ENCODE peak calls at places on chromosomes 12 and 14, in nine cellular contexts. K is stomach, D is foreskin fibroblast, T is WERI-Rb-1, X is fibroblast of lung, N is astrocyte, O is BJ, F is GM12865, E is GM12864. R is an unnamed sample.

GRCh38 chr12:70692681-70693288 is 55.6 kb upstream of the PTPRB start:
- DNase-seq in F (no peak), T (no peak), X (peak), O (no peak), D (peak), E (no peak), K (no peak), N (peak), R (no peak)

GRCh38 chr14:28766505-28767238 is at the start of gene FOXG1:
- DNase-seq in D (peak), E (no peak), K (no peak), F (peak), T (no peak), N (no peak), X (no peak), O (no peak), R (no peak)

GRCh38 chr14:102063092-102063807 is 23.6 kb downstream of the HSP90AA1 start:
- DNase-seq in F (peak), O (peak), K (peak), E (peak), T (peak), N (peak), D (peak), X (peak), R (peak)

GRCh38 chr12:59595557-59596231 is at the start of gene SLC16A7:
- DNase-seq in K (peak), E (peak), N (peak), O (peak), F (peak), X (peak), T (peak), D (peak), R (peak)

GRCh38 chr14:57512221-57512620 is 18.6 kb upstream of the CCDC198 start:
- DNase-seq in F (no peak), X (no peak), O (no peak), N (no peak), D (no peak), E (no peak), K (no peak), T (no peak), R (no peak)

GRCh38 chr12:5031242-5031641 is 12.4 kb upstream of the KCNA5 start:
- DNase-seq in N (no peak), K (no peak), O (no peak), X (no peak), E (no peak), F (no peak), D (no peak), T (no peak), R (no peak)

GRCh38 chr14:56172074-56172473 is 53.9 kb downstream of the PELI2 start:
- DNase-seq in F (no peak), N (no peak), K (no peak), D (no peak), T (no peak), X (no peak), O (no peak), E (no peak), R (no peak)

GRCh38 chr14:53896773-53897172 is 59.9 kb downstream of the BMP4 start:
- DNase-seq in K (no peak), N (no peak), D (peak), F (no peak), T (no peak), X (peak), E (no peak), O (peak), R (peak)

GRCh38 chr14:21039585-21040369 is 2.4 kb upstream of the RNASE7 start:
- DNase-seq in X (peak), T (peak), O (no peak), N (peak), D (peak), K (peak), E (peak), F (peak), R (no peak)

GRCh38 chr12:87441511-87441910 is 587.7 kb downstream of the C12orf50 start:
- DNase-seq in T (no peak), N (no peak), D (no peak), F (no peak), K (no peak), O (no peak), X (no peak), E (no peak), R (no peak)

GRCh38 chr12:47783024-47783755 is 10.2 kb downstream of the SLC48A1 start:
- DNase-seq in N (no peak), T (no peak), O (no peak), F (no peak), K (no peak), E (no peak), X (no peak), D (no peak), R (no peak)

GRCh38 chr14:76904740-76905569 is 78.7 kb downstream of the LRRC74A start:
- DNase-seq in X (peak), F (peak), O (peak), N (peak), K (peak), T (no peak), D (peak), E (peak), R (peak)

GRCh38 chr12:84507914-84508313 is 404.7 kb downstream of the SLC6A15 start:
- DNase-seq in K (no peak), D (peak), F (no peak), T (no peak), E (no peak), N (no peak), X (no peak), O (no peak), R (peak)

GRCh38 chr14:52895000-52895399 is 55.9 kb downstream of the FERMT2 start:
- DNase-seq in D (no peak), O (no peak), K (no peak), N (peak), E (no peak), F (peak), X (peak), T (no peak), R (no peak)

GRCh38 chr12:123034865-123035264 is 54.4 kb downstream of the ARL6IP4 start:
- DNase-seq in E (no peak), N (peak), F (no peak), X (peak), O (no peak), K (no peak), T (no peak), D (peak), R (no peak)

GRCh38 chr14:74965770-74966153 is 10.4 kb upstream of the PGF start:
- DNase-seq in N (peak), O (no peak), K (no peak), D (no peak), F (no peak), E (no peak), T (no peak), X (no peak), R (no peak)

GRCh38 chr12:75623631-75624118 is 112.3 kb upstream of the KRR1 start:
- DNase-seq in E (no peak), N (peak), K (no peak), X (peak), F (no peak), D (peak), O (no peak), T (no peak), R (peak)

GRCh38 chr12:116318738-116319050 is 41.2 kb upstream of the MED13L start:
- DNase-seq in N (no peak), K (peak), X (peak), O (no peak), D (no peak), E (no peak), F (no peak), T (no peak), R (no peak)

GRCh38 chr12:115209230-115209629 is 525.3 kb upstream of the TBX3 start:
- DNase-seq in O (no peak), T (no peak), K (no peak), E (no peak), F (no peak), N (no peak), D (no peak), X (no peak), R (no peak)

GRCh38 chr12:6461401-6462233 is 8.9 kb downstream of the VAMP1 start:
- DNase-seq in N (no peak), F (peak), X (no peak), E (peak), O (no peak), D (no peak), T (no peak), K (peak), R (no peak)

GRCh38 chr14:34053666-34054065 is 102.8 kb upstream of the EGLN3 start:
- DNase-seq in E (no peak), O (no peak), D (no peak), X (peak), N (peak), F (no peak), K (no peak), T (peak), R (peak)

GRCh38 chr12:132459270-132459669 is 30.7 kb upstream of the FBRSL1 start:
- DNase-seq in D (no peak), K (no peak), X (no peak), F (no peak), O (no peak), N (no peak), E (no peak), T (no peak), R (no peak)

GRCh38 chr12:23421556-23421955 is 527.9 kb downstream of the SOX5 start:
- DNase-seq in D (no peak), E (no peak), K (no peak), O (no peak), F (no peak), T (no peak), N (no peak), X (no peak), R (no peak)

GRCh38 chr12:121536929-121537813 is 43.7 kb downstream of the KDM2B start:
- DNase-seq in F (peak), T (peak), E (peak), N (peak), X (peak), K (peak), O (no peak), D (peak), R (no peak)

GRCh38 chr14:72975776-72976175 is 49.5 kb downstream of the DCAF4 start:
- DNase-seq in O (no peak), N (no peak), K (no peak), E (no peak), X (no peak), T (peak), D (no peak), F (peak), R (no peak)
- TF ChIP-seq CTCF in O (peak), N (peak), K (no peak), E (peak), X (no peak), T (peak), D (no peak), F (no peak), R (peak)

GRCh38 chr14:104931771-104932675 is 7.3 kb downstream of the PLD4 start:
- DNase-seq in K (no peak), N (no peak), O (no peak), E (no peak), F (no peak), X (no peak), T (no peak), D (no peak), R (no peak)
- H3K4me3 ChIP-seq in K (peak), N (no peak), O (peak), E (no peak), F (no peak), X (no peak), T (no peak), D (no peak), R (no peak)

GRCh38 chr14:31543969-31544799 is 17.0 kb upstream of the NUBPL start:
- DNase-seq in T (no peak), O (no peak), N (no peak), X (peak), K (no peak), E (no peak), F (peak), D (no peak), R (no peak)
- TF ChIP-seq CTCF in T (peak), O (peak), N (peak), X (peak), K (no peak), E (peak), F (no peak), D (peak), R (peak)

GRCh38 chr12:69007166-69007857 is 74.3 kb upstream of the CPM start:
- DNase-seq in K (peak), F (no peak), X (peak), E (no peak), N (peak), T (no peak), D (peak), O (peak), R (peak)
- H3K4me3 ChIP-seq in K (no peak), F (no peak), X (peak), E (no peak), N (peak), T (no peak), D (peak), O (peak), R (peak)

GRCh38 chr12:31325524-31325875 is 450 bp downstream of the SINHCAF start:
- DNase-seq in N (no peak), K (peak), O (no peak), F (peak), T (peak), E (no peak), X (no peak), D (no peak), R (no peak)

GRCh38 chr12:31323466-31324115 is 2.4 kb downstream of the SINHCAF start:
- DNase-seq in N (no peak), E (no peak), D (no peak), F (peak), O (no peak), X (peak), K (peak), T (peak), R (no peak)

GRCh38 chr12:31324845-31325523 is 966 bp downstream of the SINHCAF start:
- DNase-seq in D (peak), O (no peak), E (no peak), N (peak), T (peak), X (peak), K (peak), F (peak), R (no peak)

GRCh38 chr12:31322651-31323248 is 3.2 kb downstream of the SINHCAF start:
- DNase-seq in E (no peak), N (peak), F (no peak), X (peak), O (no peak), D (no peak), K (no peak), T (no peak), R (peak)

DNA sequence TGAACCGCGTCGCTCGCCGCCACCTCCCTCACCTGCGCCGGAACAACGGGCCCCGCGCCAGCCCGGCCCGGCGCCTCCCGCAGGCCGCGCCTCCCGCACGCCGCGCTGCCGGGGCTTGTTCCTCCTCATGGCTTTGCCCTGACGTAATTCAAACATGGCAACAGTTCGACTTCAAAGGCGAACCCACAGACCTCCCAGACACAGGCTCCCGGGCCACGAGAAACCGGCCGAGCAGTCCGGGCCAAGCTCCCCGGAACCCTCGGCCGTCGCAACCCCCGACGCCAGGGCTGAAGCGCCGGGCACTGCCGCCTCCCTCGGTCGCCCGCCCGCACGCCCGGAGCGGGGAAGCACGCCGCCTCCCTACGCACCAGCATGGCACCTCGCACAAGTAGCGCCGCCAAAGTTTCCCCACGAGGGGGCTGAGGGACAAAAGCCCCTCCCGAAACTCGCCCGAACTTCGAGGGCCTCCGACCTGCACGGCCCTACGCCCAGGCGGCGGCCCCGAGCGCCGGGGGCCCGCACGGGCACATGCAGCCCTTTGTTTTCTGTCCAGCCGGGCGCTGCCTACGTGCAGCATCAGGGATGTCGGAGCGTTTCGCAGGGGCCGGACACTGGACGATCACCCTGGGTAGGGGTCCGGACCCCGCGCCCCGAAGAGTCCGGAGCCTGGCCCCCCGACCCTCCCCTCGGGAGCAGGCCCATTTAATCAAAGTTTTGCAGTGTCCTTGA is 1.7 kb downstream of the SINHCAF start:
- DNase-seq in E (no peak), F (peak), T (peak), D (peak), X (peak), O (no peak), K (peak), N (peak), R (no peak)
- TF ChIP-seq CTCF in E (peak), F (peak), T (peak), D (no peak), X (peak), O (no peak), K (no peak), N (no peak), R (no peak)

DNA sequence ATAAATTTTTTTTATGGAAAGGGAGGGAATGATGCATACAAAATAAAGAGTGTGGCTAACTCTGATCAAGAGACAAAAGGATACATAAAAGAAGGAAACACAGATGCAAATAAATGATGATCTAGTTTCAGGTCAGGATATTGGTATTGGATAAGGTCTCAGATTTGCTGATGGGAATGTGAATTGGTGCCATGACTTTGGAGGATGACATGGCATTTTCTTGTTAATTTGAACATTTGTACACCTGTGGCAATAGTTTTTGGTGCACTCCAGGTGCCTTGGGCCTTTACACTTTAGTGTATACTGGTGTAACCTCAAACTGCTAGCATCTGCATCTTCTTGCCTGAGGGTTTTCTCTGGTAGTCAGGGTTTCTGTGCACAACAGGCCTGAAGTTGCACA is 279.3 kb downstream of the TMEM121 start:
- DNase-seq in T (no peak), E (no peak), F (no peak), D (no peak), N (no peak), K (no peak), O (no peak), X (no peak), R (no peak)
- H3K4me3 ChIP-seq in T (no peak), E (no peak), F (no peak), D (no peak), N (no peak), K (no peak), O (no peak), X (no peak), R (no peak)

DNA sequence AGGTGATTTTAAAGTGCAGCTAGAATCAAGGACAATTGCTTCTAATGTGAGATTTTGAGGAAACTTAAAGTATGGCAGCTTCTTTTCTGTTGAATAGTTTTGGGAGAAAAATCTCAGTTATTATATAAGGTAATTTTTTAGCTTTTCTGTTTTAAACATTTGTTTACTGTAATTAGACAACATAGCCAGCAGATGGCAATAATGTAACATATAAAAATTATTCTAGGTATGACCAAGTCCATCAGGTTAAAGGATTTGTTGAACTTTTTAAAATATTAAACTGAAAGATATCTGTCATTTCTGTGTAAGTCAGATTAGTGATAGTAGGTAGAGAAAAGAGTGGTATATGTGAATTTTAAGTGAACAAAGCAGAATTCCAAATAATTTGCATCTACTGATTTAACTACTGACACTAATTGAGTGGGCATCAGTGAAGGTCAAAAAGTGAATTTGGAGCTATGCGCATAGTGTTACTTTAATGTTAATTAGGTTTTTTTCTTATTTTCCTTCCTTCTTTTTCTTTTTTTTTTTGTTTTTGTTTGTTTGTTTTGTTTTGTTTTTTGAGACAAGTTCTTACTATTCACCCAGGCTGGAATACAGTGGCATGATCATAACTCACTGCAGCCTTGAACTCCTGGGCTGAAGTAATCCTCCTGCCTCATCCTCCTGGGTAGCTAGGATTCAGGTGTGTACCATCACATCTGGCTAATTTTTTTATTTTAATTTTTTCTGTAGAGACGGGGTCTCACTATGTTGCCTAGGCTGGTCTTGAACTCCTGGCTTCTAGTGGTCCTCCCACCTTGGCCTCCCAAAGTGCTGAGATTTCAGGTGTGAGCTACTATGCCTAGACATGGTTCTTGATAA is 18.6 kb downstream of the PRORP start:
- DNase-seq in D (no peak), T (no peak), F (peak), X (peak), E (no peak), N (no peak), K (no peak), O (no peak), R (no peak)
- TF ChIP-seq CTCF in D (no peak), T (no peak), F (peak), X (peak), E (peak), N (peak), K (no peak), O (no peak), R (no peak)

GRCh38 chr14:100824156-100824555 is 1.8 kb upstream of the MEG3 start:
- DNase-seq in T (peak), F (no peak), X (peak), E (no peak), O (no peak), N (peak), K (no peak), D (peak), R (no peak)

GRCh38 chr14:100827140-100827517 is 1.2 kb downstream of the MEG3 start:
- DNase-seq in D (no peak), O (no peak), N (no peak), F (no peak), X (peak), T (peak), E (no peak), K (no peak), R (no peak)

GRCh38 chr14:100824946-100825690 is 800 bp upstream of the MEG3 start:
- DNase-seq in X (no peak), K (no peak), F (no peak), T (no peak), D (no peak), N (no peak), E (no peak), O (no peak), R (no peak)

GRCh38 chr14:100826371-100827139 is 637 bp downstream of the MEG3 start:
- DNase-seq in K (no peak), D (no peak), E (no peak), O (no peak), T (no peak), X (no peak), N (no peak), F (no peak), R (no peak)

GRCh38 chr14:100825691-100826331 is at the start of gene MEG3:
- DNase-seq in T (peak), K (no peak), E (no peak), F (no peak), X (peak), D (peak), N (peak), O (peak), R (peak)
- H3K4me3 ChIP-seq in T (peak), K (peak), E (no peak), F (no peak), X (peak), D (peak), N (peak), O (peak), R (peak)

DNA sequence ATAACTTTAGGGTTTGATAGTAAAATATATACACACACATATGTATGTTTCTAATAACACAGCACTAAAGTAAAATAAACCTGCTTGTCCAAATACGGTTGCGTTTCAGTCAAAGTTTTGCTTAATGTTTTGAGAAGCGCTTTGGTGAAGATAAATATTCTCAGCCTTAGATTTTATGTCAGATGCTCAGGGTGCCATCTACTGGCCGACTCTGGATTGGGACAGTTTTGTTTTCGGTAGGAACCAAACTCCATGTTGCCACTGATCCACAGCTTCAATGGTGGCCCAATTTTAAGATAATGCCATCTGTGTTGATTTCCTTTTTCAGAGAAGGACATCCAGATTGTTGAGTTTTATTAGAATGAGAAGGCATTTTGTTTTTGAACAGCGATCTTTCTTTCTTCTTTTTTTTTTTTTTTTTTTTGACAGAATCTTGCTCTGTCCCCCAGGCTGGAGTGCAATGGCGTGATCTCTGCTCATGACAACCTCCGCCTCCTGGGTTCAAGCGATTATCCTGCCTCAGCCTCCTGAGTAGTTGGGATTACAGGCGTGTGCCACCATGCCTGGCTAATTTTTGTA is 43.1 kb downstream of the LLPH start:
- DNase-seq in E (peak), N (peak), X (peak), O (no peak), K (peak), D (peak), F (peak), T (peak), R (peak)
- TF ChIP-seq CTCF in E (peak), N (peak), X (peak), O (peak), K (no peak), D (peak), F (peak), T (peak), R (peak)

GRCh38 chr12:63917864-63918742 is 73.6 kb downstream of the SRGAP1 start:
- DNase-seq in X (peak), D (peak), N (peak), F (peak), O (peak), T (peak), E (peak), K (no peak), R (peak)
- H3K4me3 ChIP-seq in X (peak), D (no peak), N (peak), F (no peak), O (no peak), T (no peak), E (no peak), K (no peak), R (no peak)

R was measured in HFF-Myc.